ENCODE peak calls at places on chromosomes 16 and 17, in eight cellular contexts. D, W, N, U, S, I, O and Y are unnamed samples.

GRCh38 chr17:40134184-40134583 is 6.2 kb upstream of the CASC3 start:
- DNase-seq in U (no peak), D (no peak), I (no peak), W (no peak), N (no peak), S (no peak), O (no peak), Y (no peak)

GRCh38 chr17:35749560-35750412 is 3.3 kb downstream of the GAS2L2 start:
- DNase-seq in D (no peak), S (no peak), I (no peak), U (peak; percentile 25), W (no peak), N (no peak), O (no peak), Y (peak; percentile 22)

GRCh38 chr17:2484876-2485275 is 26.8 kb downstream of the METTL16 start:
- DNase-seq in I (no peak), S (no peak), U (peak; percentile 84), W (peak; percentile 64), N (no peak), O (no peak), D (no peak), Y (peak; percentile 96)

GRCh38 chr16:354286-354881 is 1.9 kb upstream of the AXIN1 start:
- DNase-seq in W (no peak), S (no peak), O (no peak), N (no peak), D (no peak), U (peak; percentile 94), I (peak; percentile 47), Y (no peak)

GRCh38 chr17:31418773-31419350 is 27.4 kb downstream of the RAB11FIP4 start:
- DNase-seq in N (no peak), D (peak; percentile 45), O (no peak), S (no peak), U (no peak), I (no peak), W (no peak), Y (no peak)

GRCh38 chr16:75379911-75380847 is 53.1 kb downstream of the CFDP1 start:
- DNase-seq in O (no peak), U (no peak), S (no peak), N (peak; percentile 84), W (no peak), I (peak; percentile 59), D (peak; percentile 21), Y (no peak)

GRCh38 chr17:74379495-74380085 is 12.3 kb downstream of the GPR142 start:
- DNase-seq in O (peak; percentile 91), D (peak; percentile 91), S (peak; percentile 38), W (peak; percentile 98), I (peak; percentile 93), N (peak; percentile 88), U (peak; percentile 50), Y (peak; percentile 62)

GRCh38 chr16:88532434-88533241 is 37.6 kb upstream of the ZC3H18 start:
- DNase-seq in O (no peak), I (no peak), D (no peak), U (no peak), N (no peak), S (no peak), W (no peak), Y (no peak)

GRCh38 chr17:8022358-8023038 is 16.4 kb upstream of the ALOX15B start:
- DNase-seq in I (no peak), N (no peak), D (no peak), W (no peak), O (no peak), S (no peak), U (peak; percentile 49), Y (no peak)

GRCh38 chr17:50909765-50910661 is 43.9 kb upstream of the TOB1 start:
- DNase-seq in W (no peak), S (no peak), I (peak; percentile 88), O (no peak), D (no peak), U (no peak), N (no peak), Y (no peak)

GRCh38 chr17:75046583-75047289 is at the start of the genes ATP5PD and KCTD2:
- DNase-seq in I (peak; percentile 95), W (peak; percentile 97), N (peak; percentile 99), U (peak; percentile 93), O (peak; percentile 98), D (peak; percentile 98), S (peak; percentile 91), Y (peak; percentile 96)

GRCh38 chr16:79390481-79391051 is 210.0 kb downstream of the MAF start:
- DNase-seq in U (no peak), S (no peak), N (no peak), D (no peak), W (no peak), O (no peak), I (no peak), Y (no peak)

GRCh38 chr17:65182233-65182632 is 45.1 kb downstream of the RGS9 start:
- DNase-seq in O (no peak), U (no peak), S (no peak), I (no peak), N (peak; percentile 65), W (no peak), D (no peak), Y (no peak)

GRCh38 chr17:32519769-32520701 is 33.2 kb downstream of the CDK5R1 start:
- DNase-seq in U (peak; percentile 31), O (peak; percentile 61), I (peak; percentile 63), D (no peak), N (no peak), S (no peak), W (peak; percentile 18), Y (peak; percentile 88)

GRCh38 chr16:30335598-30336474 is 19.3 kb downstream of the CD2BP2 start:
- DNase-seq in S (no peak), I (peak; percentile 68), D (no peak), O (no peak), W (no peak), N (no peak), U (peak; percentile 37), Y (no peak)

GRCh38 chr17:4536742-4537411 is 18.3 kb downstream of the MYBBP1A start:
- DNase-seq in N (no peak), W (no peak), O (no peak), S (no peak), D (no peak), I (no peak), U (no peak), Y (no peak)

GRCh38 chr17:31548709-31549108 is 157.2 kb downstream of the RAB11FIP4 start:
- DNase-seq in W (no peak), S (no peak), I (no peak), N (no peak), O (no peak), D (no peak), U (no peak), Y (peak; percentile 34)

GRCh38 chr17:78383725-78384471 is 5.4 kb downstream of the PGS1 start:
- DNase-seq in N (peak; percentile 26), U (peak; percentile 99), O (peak; percentile 76), S (peak; percentile 92), W (no peak), D (peak; percentile 65), I (no peak), Y (no peak)

GRCh38 chr17:1462164-1463112 is 6.4 kb upstream of the CRK start:
- DNase-seq in D (peak; percentile 35), S (no peak), O (no peak), W (no peak), I (no peak), U (no peak), N (no peak), Y (no peak)

GRCh38 chr17:51258756-51259573 is 884 bp downstream of the MBTD1 start:
- DNase-seq in S (no peak), N (peak; percentile 52), U (no peak), I (peak; percentile 46), W (peak; percentile 69), D (peak; percentile 61), O (peak; percentile 16), Y (peak; percentile 24)

GRCh38 chr17:18008496-18009268 is 30.3 kb downstream of the ATPAF2 start:
- DNase-seq in U (peak; percentile 76), O (peak; percentile 56), D (no peak), S (no peak), I (no peak), W (no peak), N (no peak), Y (no peak)

GRCh38 chr16:56360117-56361008 is 65.0 kb downstream of the AMFR start:
- DNase-seq in O (no peak), N (no peak), D (peak; percentile 8), I (no peak), W (peak; percentile 3), S (no peak), U (no peak), Y (no peak)